ENCODE peak calls at places on chromosomes 7 and 10, in six cellular contexts. One of them, this sample, is unnamed.

GRCh38 chr7:139078911-139079310 is 30.6 kb downstream of the ZC3HAV1 start:
- DNase-seq in NCI-H1436: no peak
- DNase-seq in NCI-H1694 treated with DMSO at 0.1 percent for 48 hours: no peak
- DNase-seq in C1 segment of cervical spinal cord: no peak
- DNase-seq in COLO829: peak; percentile 68
- DNase-seq in fibroblast of mammary gland: no peak
- DNase-seq in this sample: no peak

GRCh38 chr7:135877799-135878198 is 99.4 kb downstream of the MTPN start:
- DNase-seq in NCI-H1436: no peak
- DNase-seq in NCI-H1694 treated with DMSO at 0.1 percent for 48 hours: no peak
- DNase-seq in C1 segment of cervical spinal cord: no peak
- DNase-seq in COLO829: no peak
- DNase-seq in fibroblast of mammary gland: peak; percentile 85
- DNase-seq in this sample: no peak

GRCh38 chr7:3283130-3283704 is 17.8 kb upstream of the SDK1 start:
- DNase-seq in NCI-H1436: no peak
- DNase-seq in NCI-H1694 treated with DMSO at 0.1 percent for 48 hours: no peak
- DNase-seq in C1 segment of cervical spinal cord: no peak
- DNase-seq in COLO829: no peak
- DNase-seq in fibroblast of mammary gland: peak; percentile 56
- DNase-seq in this sample: no peak

GRCh38 chr7:94874036-94874745 is 33.2 kb upstream of the PPP1R9A start:
- DNase-seq in NCI-H1436: no peak
- DNase-seq in NCI-H1694 treated with DMSO at 0.1 percent for 48 hours: no peak
- DNase-seq in C1 segment of cervical spinal cord: no peak
- DNase-seq in COLO829: no peak
- DNase-seq in fibroblast of mammary gland: no peak
- DNase-seq in this sample: no peak

GRCh38 chr7:132451161-132451560 is 125.1 kb downstream of the PLXNA4 start:
- DNase-seq in NCI-H1436: no peak
- DNase-seq in NCI-H1694 treated with DMSO at 0.1 percent for 48 hours: no peak
- DNase-seq in C1 segment of cervical spinal cord: no peak
- DNase-seq in COLO829: no peak
- DNase-seq in fibroblast of mammary gland: no peak
- DNase-seq in this sample: no peak

GRCh38 chr7:31500656-31501055 is 13.2 kb upstream of the ITPRID1 start:
- DNase-seq in NCI-H1436: no peak
- DNase-seq in NCI-H1694 treated with DMSO at 0.1 percent for 48 hours: no peak
- DNase-seq in C1 segment of cervical spinal cord: no peak
- DNase-seq in COLO829: no peak
- DNase-seq in fibroblast of mammary gland: no peak
- DNase-seq in this sample: no peak

GRCh38 chr7:18049262-18049661 is 21.6 kb upstream of the PRPS1L1 start:
- DNase-seq in NCI-H1436: no peak
- DNase-seq in NCI-H1694 treated with DMSO at 0.1 percent for 48 hours: no peak
- DNase-seq in C1 segment of cervical spinal cord: no peak
- DNase-seq in COLO829: no peak
- DNase-seq in fibroblast of mammary gland: no peak
- DNase-seq in this sample: no peak

GRCh38 chr7:74544706-74545469 is 91.2 kb downstream of the GTF2IRD1 start:
- DNase-seq in NCI-H1436: no peak
- DNase-seq in NCI-H1694 treated with DMSO at 0.1 percent for 48 hours: peak; percentile 33
- DNase-seq in C1 segment of cervical spinal cord: no peak
- DNase-seq in COLO829: peak; percentile 33
- DNase-seq in fibroblast of mammary gland: peak; percentile 70
- DNase-seq in this sample: no peak

GRCh38 chr10:35422236-35422635 is 85.9 kb downstream of the CCNY start:
- DNase-seq in NCI-H1436: no peak
- DNase-seq in NCI-H1694 treated with DMSO at 0.1 percent for 48 hours: no peak
- DNase-seq in C1 segment of cervical spinal cord: no peak
- DNase-seq in COLO829: no peak
- DNase-seq in fibroblast of mammary gland: peak; percentile 42
- DNase-seq in this sample: no peak

GRCh38 chr10:49133706-49134248 is at the start of gene FAM170B:
- DNase-seq in NCI-H1436: no peak
- DNase-seq in NCI-H1694 treated with DMSO at 0.1 percent for 48 hours: no peak
- DNase-seq in C1 segment of cervical spinal cord: no peak
- DNase-seq in COLO829: no peak
- DNase-seq in fibroblast of mammary gland: no peak
- DNase-seq in this sample: no peak

GRCh38 chr10:132478341-132479023 is 59.1 kb upstream of the INPP5A start:
- DNase-seq in NCI-H1436: no peak
- DNase-seq in NCI-H1694 treated with DMSO at 0.1 percent for 48 hours: no peak
- DNase-seq in C1 segment of cervical spinal cord: no peak
- DNase-seq in COLO829: no peak
- DNase-seq in fibroblast of mammary gland: no peak
- DNase-seq in this sample: peak; percentile 18

GRCh38 chr7:16594061-16594460 is 51.5 kb downstream of the ANKMY2 start:
- DNase-seq in NCI-H1436: no peak
- DNase-seq in NCI-H1694 treated with DMSO at 0.1 percent for 48 hours: no peak
- DNase-seq in C1 segment of cervical spinal cord: no peak
- DNase-seq in COLO829: no peak
- DNase-seq in fibroblast of mammary gland: peak; percentile 58
- DNase-seq in this sample: no peak

GRCh38 chr10:86744067-86744725 is 12.2 kb upstream of the BMPR1A start:
- DNase-seq in NCI-H1436: no peak
- DNase-seq in NCI-H1694 treated with DMSO at 0.1 percent for 48 hours: no peak
- DNase-seq in C1 segment of cervical spinal cord: no peak
- DNase-seq in COLO829: no peak
- DNase-seq in fibroblast of mammary gland: peak; percentile 22
- DNase-seq in this sample: no peak

GRCh38 chr7:41699532-41699931 is 3.4 kb downstream of the INHBA start:
- DNase-seq in NCI-H1436: no peak
- DNase-seq in NCI-H1694 treated with DMSO at 0.1 percent for 48 hours: no peak
- DNase-seq in C1 segment of cervical spinal cord: no peak
- DNase-seq in COLO829: no peak
- DNase-seq in fibroblast of mammary gland: peak; percentile 51
- DNase-seq in this sample: no peak

GRCh38 chr7:32588657-32589056 is 93.4 kb downstream of the AVL9 start:
- DNase-seq in NCI-H1436: no peak
- DNase-seq in NCI-H1694 treated with DMSO at 0.1 percent for 48 hours: no peak
- DNase-seq in C1 segment of cervical spinal cord: no peak
- DNase-seq in COLO829: peak; percentile 81
- DNase-seq in fibroblast of mammary gland: peak; percentile 88
- DNase-seq in this sample: no peak

GRCh38 chr10:95312986-95313495 is 22.2 kb upstream of the PDLIM1 start:
- DNase-seq in NCI-H1436: no peak
- DNase-seq in NCI-H1694 treated with DMSO at 0.1 percent for 48 hours: no peak
- DNase-seq in C1 segment of cervical spinal cord: no peak
- DNase-seq in COLO829: no peak
- DNase-seq in fibroblast of mammary gland: no peak
- DNase-seq in this sample: no peak

GRCh38 chr10:102450374-102451104 is 804 bp downstream of the C10orf95 start:
- DNase-seq in NCI-H1436: peak; percentile 73
- DNase-seq in NCI-H1694 treated with DMSO at 0.1 percent for 48 hours: peak; percentile 40
- DNase-seq in C1 segment of cervical spinal cord: no peak
- DNase-seq in COLO829: peak; percentile 38
- DNase-seq in fibroblast of mammary gland: peak; percentile 62
- DNase-seq in this sample: peak; percentile 91

GRCh38 chr10:132398566-132398991 is 1.6 kb downstream of the PWWP2B start:
- DNase-seq in NCI-H1436: no peak
- DNase-seq in NCI-H1694 treated with DMSO at 0.1 percent for 48 hours: no peak
- DNase-seq in C1 segment of cervical spinal cord: no peak
- DNase-seq in COLO829: no peak
- DNase-seq in fibroblast of mammary gland: no peak
- DNase-seq in this sample: no peak

GRCh38 chr10:63711361-63711760 is 190.2 kb downstream of the REEP3 start:
- DNase-seq in NCI-H1436: no peak
- DNase-seq in NCI-H1694 treated with DMSO at 0.1 percent for 48 hours: no peak
- DNase-seq in C1 segment of cervical spinal cord: no peak
- DNase-seq in COLO829: no peak
- DNase-seq in fibroblast of mammary gland: peak; percentile 60
- DNase-seq in this sample: no peak

GRCh38 chr10:100338434-100339036 is 8.5 kb upstream of the SCD start:
- DNase-seq in NCI-H1436: peak; percentile 65
- DNase-seq in NCI-H1694 treated with DMSO at 0.1 percent for 48 hours: peak; percentile 33
- DNase-seq in C1 segment of cervical spinal cord: no peak
- DNase-seq in COLO829: no peak
- DNase-seq in fibroblast of mammary gland: peak; percentile 50
- DNase-seq in this sample: peak; percentile 87

GRCh38 chr7:2196381-2197378 is 36.1 kb downstream of the MAD1L1 start:
- DNase-seq in NCI-H1436: no peak
- DNase-seq in NCI-H1694 treated with DMSO at 0.1 percent for 48 hours: no peak
- DNase-seq in C1 segment of cervical spinal cord: no peak
- DNase-seq in COLO829: no peak
- DNase-seq in fibroblast of mammary gland: no peak
- DNase-seq in this sample: peak; percentile 28

GRCh38 chr7:150962743-150963399 is 15.2 kb downstream of the KCNH2 start:
- DNase-seq in NCI-H1436: no peak
- DNase-seq in NCI-H1694 treated with DMSO at 0.1 percent for 48 hours: peak; percentile 74
- DNase-seq in C1 segment of cervical spinal cord: no peak
- DNase-seq in COLO829: peak; percentile 80
- DNase-seq in fibroblast of mammary gland: peak; percentile 20
- DNase-seq in this sample: no peak

GRCh38 chr7:55165176-55165861 is 146.5 kb downstream of the EGFR start:
- DNase-seq in NCI-H1436: no peak
- DNase-seq in NCI-H1694 treated with DMSO at 0.1 percent for 48 hours: no peak
- DNase-seq in C1 segment of cervical spinal cord: no peak
- DNase-seq in COLO829: no peak
- DNase-seq in fibroblast of mammary gland: no peak
- DNase-seq in this sample: no peak

GRCh38 chr7:26891400-26892355 is 27.3 kb upstream of the SKAP2 start:
- DNase-seq in NCI-H1436: no peak
- DNase-seq in NCI-H1694 treated with DMSO at 0.1 percent for 48 hours: no peak
- DNase-seq in C1 segment of cervical spinal cord: no peak
- DNase-seq in COLO829: peak; percentile 57
- DNase-seq in fibroblast of mammary gland: peak; percentile 49
- DNase-seq in this sample: no peak

GRCh38 chr10:97771055-97771811 is 566 bp downstream of the SFRP5 start:
- DNase-seq in NCI-H1436: no peak
- DNase-seq in NCI-H1694 treated with DMSO at 0.1 percent for 48 hours: no peak
- DNase-seq in C1 segment of cervical spinal cord: no peak
- DNase-seq in COLO829: no peak
- DNase-seq in fibroblast of mammary gland: peak; percentile 10
- DNase-seq in this sample: no peak

GRCh38 chr10:132770061-132771021 is 15.6 kb downstream of the NKX6-2 start:
- DNase-seq in NCI-H1436: no peak
- DNase-seq in NCI-H1694 treated with DMSO at 0.1 percent for 48 hours: no peak
- DNase-seq in C1 segment of cervical spinal cord: no peak
- DNase-seq in COLO829: no peak
- DNase-seq in fibroblast of mammary gland: no peak
- DNase-seq in this sample: no peak

GRCh38 chr10:50542871-50543270 is 80.9 kb downstream of the SGMS1 start:
- DNase-seq in NCI-H1436: no peak
- DNase-seq in NCI-H1694 treated with DMSO at 0.1 percent for 48 hours: no peak
- DNase-seq in C1 segment of cervical spinal cord: no peak
- DNase-seq in COLO829: no peak
- DNase-seq in fibroblast of mammary gland: no peak
- DNase-seq in this sample: no peak

GRCh38 chr7:44824894-44825526 is 22.9 kb downstream of the H2AZ2 start:
- DNase-seq in NCI-H1436: no peak
- DNase-seq in NCI-H1694 treated with DMSO at 0.1 percent for 48 hours: no peak
- DNase-seq in C1 segment of cervical spinal cord: no peak
- DNase-seq in COLO829: peak; percentile 45
- DNase-seq in fibroblast of mammary gland: no peak
- DNase-seq in this sample: no peak

GRCh38 chr7:114182837-114183236 is 231.8 kb upstream of the FOXP2 start:
- DNase-seq in NCI-H1436: no peak
- DNase-seq in NCI-H1694 treated with DMSO at 0.1 percent for 48 hours: no peak
- DNase-seq in C1 segment of cervical spinal cord: no peak
- DNase-seq in COLO829: peak; percentile 5
- DNase-seq in fibroblast of mammary gland: no peak
- DNase-seq in this sample: no peak

GRCh38 chr7:158827411-158828342 is 1.6 kb downstream of the ESYT2 start:
- DNase-seq in NCI-H1436: no peak
- DNase-seq in NCI-H1694 treated with DMSO at 0.1 percent for 48 hours: no peak
- DNase-seq in C1 segment of cervical spinal cord: no peak
- DNase-seq in COLO829: no peak
- DNase-seq in fibroblast of mammary gland: peak; percentile 57
- DNase-seq in this sample: no peak

GRCh38 chr7:45156516-45157272 is 897 bp upstream of the RAMP3 start:
- DNase-seq in NCI-H1436: no peak
- DNase-seq in NCI-H1694 treated with DMSO at 0.1 percent for 48 hours: no peak
- DNase-seq in C1 segment of cervical spinal cord: no peak
- DNase-seq in COLO829: no peak
- DNase-seq in fibroblast of mammary gland: no peak
- DNase-seq in this sample: no peak

GRCh38 chr7:77855371-77856083 is 57.0 kb downstream of the PHTF2 start:
- DNase-seq in NCI-H1436: no peak
- DNase-seq in NCI-H1694 treated with DMSO at 0.1 percent for 48 hours: no peak
- DNase-seq in C1 segment of cervical spinal cord: no peak
- DNase-seq in COLO829: no peak
- DNase-seq in fibroblast of mammary gland: peak; percentile 28
- DNase-seq in this sample: peak; percentile 52

GRCh38 chr10:94292448-94293118 is 70.2 kb downstream of the NOC3L start:
- DNase-seq in NCI-H1436: no peak
- DNase-seq in NCI-H1694 treated with DMSO at 0.1 percent for 48 hours: no peak
- DNase-seq in C1 segment of cervical spinal cord: no peak
- DNase-seq in COLO829: no peak
- DNase-seq in fibroblast of mammary gland: peak; percentile 68
- DNase-seq in this sample: no peak

This sample was measured in dorsolateral prefrontal cortex.